ENCODE peak calls at places on chromosome 6, in ten cellular contexts. B is NCI-H1092 treated with DMSO at 0.1 percent for 48 hours; O is fibroblast of the conjunctiva; M is aorta; Y is HTR-8/SVneo; P is Calu3; G is iris pigment epithelial cell; F is fibroblast of pulmonary artery; V is neural crest cell; E is effector memory CD8-positive, alpha-beta T cell. Q is an unnamed sample.

GRCh38 chr6:12459945-12460800 is 170.0 kb downstream of the EDN1 start:
- DNase-seq in B (no peak), M (no peak), E (no peak), O (no peak), G (no peak), Y (no peak), F (peak; percentile 41), V (no peak), P (no peak), Q (no peak)

GRCh38 chr6:41723178-41723935 is 12.1 kb downstream of the TFEB start:
- DNase-seq in Y (peak; percentile 94), E (no peak), B (no peak), F (peak; percentile 95), P (peak; percentile 84), V (no peak), G (peak; percentile 97), O (peak; percentile 51), M (peak; percentile 92), Q (no peak)

GRCh38 chr6:29589423-29590048 is 4.6 kb downstream of the OR2H2 start:
- DNase-seq in Y (peak; percentile 41), F (peak; percentile 65), E (peak; percentile 55), P (peak; percentile 73), M (no peak), V (peak; percentile 57), B (peak; percentile 9), O (peak; percentile 17), G (peak; percentile 46), Q (peak; percentile 22)

GRCh38 chr6:120056085-120056484 is 706.5 kb upstream of the MAN1A1 start:
- DNase-seq in F (no peak), G (no peak), B (no peak), M (no peak), V (no peak), P (no peak), E (no peak), O (no peak), Y (no peak), Q (no peak)

GRCh38 chr6:141403827-141404226 is 728.9 kb upstream of the GJE1 start:
- DNase-seq in E (no peak), V (no peak), F (peak; percentile 34), Y (no peak), M (no peak), B (no peak), O (peak; percentile 55), G (peak; percentile 75), P (no peak), Q (no peak)

GRCh38 chr6:3887150-3887700 is 38.1 kb downstream of the FAM50B start:
- DNase-seq in E (no peak), V (no peak), B (no peak), O (peak; percentile 34), P (peak; percentile 24), Y (peak; percentile 27), G (peak; percentile 56), F (peak; percentile 68), M (no peak), Q (no peak)

GRCh38 chr6:50455029-50455428 is 258.3 kb upstream of the TFAP2D start:
- DNase-seq in E (no peak), B (no peak), V (no peak), O (no peak), Y (no peak), M (no peak), F (no peak), G (no peak), P (no peak), Q (no peak)

GRCh38 chr6:25449774-25450173 is 170.6 kb downstream of the CARMIL1 start:
- DNase-seq in O (no peak), G (no peak), E (no peak), B (peak; percentile 39), F (no peak), V (no peak), P (no peak), Y (no peak), M (no peak), Q (no peak)

GRCh38 chr6:156662025-156662445 is 115.1 kb upstream of the ARID1B start:
- DNase-seq in Y (no peak), G (no peak), F (no peak), E (no peak), M (no peak), V (peak; percentile 85), O (peak; percentile 54), B (no peak), P (peak; percentile 89), Q (no peak)

Q was measured in HS-5.